ENCODE peak calls at places on chromosomes 11 and 22, in seven cellular contexts. A, R, O, X, V, N and Z are unnamed samples.

GRCh38 chr11:10838906-10839305 is 18.9 kb downstream of the ZBED5 start:
- DNase-seq in A (no peak), R (no peak), O (no peak), X (no peak), V (no peak), N (no peak), Z (no peak)

GRCh38 chr11:13051257-13051656 is 42.1 kb downstream of the RASSF10 start:
- DNase-seq in A (no peak), R (no peak), O (no peak), X (no peak), V (peak; percentile 24), N (no peak), Z (no peak)

GRCh38 chr11:103633037-103633788 is 403.2 kb upstream of the DDI1 start:
- DNase-seq in A (no peak), R (no peak), O (peak; percentile 59), X (no peak), V (peak; percentile 83), N (no peak), Z (peak; percentile 75)

GRCh38 chr11:17861036-17861755 is 126.6 kb downstream of the KCNC1 start:
- DNase-seq in A (no peak), R (no peak), O (no peak), X (no peak), V (peak; percentile 41), N (no peak), Z (no peak)

GRCh38 chr11:2474059-2474901 is 29.5 kb downstream of the KCNQ1 start:
- DNase-seq in A (no peak), R (peak; percentile 70), O (no peak), X (no peak), V (no peak), N (no peak), Z (no peak)

GRCh38 chr22:17862646-17863181 is 88.4 kb upstream of the BID start:
- DNase-seq in A (no peak), R (no peak), O (no peak), X (no peak), V (peak; percentile 38), N (no peak), Z (no peak)

GRCh38 chr11:29119691-29120328 is 897.0 kb downstream of the KCNA4 start:
- DNase-seq in A (peak; percentile 71), R (no peak), O (peak; percentile 71), X (no peak), V (peak; percentile 94), N (no peak), Z (peak; percentile 91)

GRCh38 chr11:34787348-34787747 is 128.8 kb downstream of the APIP start:
- DNase-seq in A (no peak), R (no peak), O (no peak), X (no peak), V (no peak), N (no peak), Z (no peak)

GRCh38 chr11:36693139-36693845 is 95.3 kb upstream of the RAG2 start:
- DNase-seq in A (no peak), R (no peak), O (no peak), X (no peak), V (no peak), N (no peak), Z (no peak)

GRCh38 chr11:21177379-21177778 is 508.0 kb downstream of the NELL1 start:
- DNase-seq in A (no peak), R (no peak), O (no peak), X (no peak), V (no peak), N (no peak), Z (no peak)

GRCh38 chr11:19577391-19577831 is 135.2 kb upstream of the NAV2 start:
- DNase-seq in A (no peak), R (no peak), O (no peak), X (peak; percentile 67), V (peak; percentile 37), N (no peak), Z (no peak)

GRCh38 chr11:27698872-27699241 is 1.4 kb downstream of the BDNF start:
- DNase-seq in A (no peak), R (peak; percentile 76), O (peak; percentile 52), X (peak; percentile 88), V (peak; percentile 87), N (peak; percentile 83), Z (peak; percentile 79)

GRCh38 chr22:49351761-49352221 is 475.9 kb downstream of the BRD1 start:
- DNase-seq in A (no peak), R (no peak), O (no peak), X (no peak), V (no peak), N (no peak), Z (no peak)

GRCh38 chr11:71352748-71353147 is 95.4 kb downstream of the DHCR7 start:
- DNase-seq in A (no peak), R (no peak), O (no peak), X (no peak), V (no peak), N (no peak), Z (no peak)

GRCh38 chr22:25696763-25697710 is 45.0 kb upstream of the MYO18B start:
- DNase-seq in A (no peak), R (no peak), O (no peak), X (no peak), V (peak; percentile 23), N (no peak), Z (no peak)

GRCh38 chr11:78417175-78417887 is at the start of gene GAB2:
- DNase-seq in A (no peak), R (peak; percentile 61), O (no peak), X (no peak), V (no peak), N (no peak), Z (no peak)

GRCh38 chr11:45026835-45027234 is 76.2 kb upstream of the TP53I11 start:
- DNase-seq in A (no peak), R (no peak), O (no peak), X (no peak), V (no peak), N (no peak), Z (no peak)

GRCh38 chr22:40345801-40346177 is 511 bp upstream of the ADSL start:
- DNase-seq in A (no peak), R (peak; percentile 63), O (no peak), X (peak; percentile 47), V (peak; percentile 32), N (peak; percentile 36), Z (peak; percentile 11)

GRCh38 chr11:35714882-35715612 is 52.5 kb downstream of the TRIM44 start:
- DNase-seq in A (no peak), R (no peak), O (peak; percentile 29), X (no peak), V (peak; percentile 26), N (no peak), Z (peak; percentile 62)

DNA sequence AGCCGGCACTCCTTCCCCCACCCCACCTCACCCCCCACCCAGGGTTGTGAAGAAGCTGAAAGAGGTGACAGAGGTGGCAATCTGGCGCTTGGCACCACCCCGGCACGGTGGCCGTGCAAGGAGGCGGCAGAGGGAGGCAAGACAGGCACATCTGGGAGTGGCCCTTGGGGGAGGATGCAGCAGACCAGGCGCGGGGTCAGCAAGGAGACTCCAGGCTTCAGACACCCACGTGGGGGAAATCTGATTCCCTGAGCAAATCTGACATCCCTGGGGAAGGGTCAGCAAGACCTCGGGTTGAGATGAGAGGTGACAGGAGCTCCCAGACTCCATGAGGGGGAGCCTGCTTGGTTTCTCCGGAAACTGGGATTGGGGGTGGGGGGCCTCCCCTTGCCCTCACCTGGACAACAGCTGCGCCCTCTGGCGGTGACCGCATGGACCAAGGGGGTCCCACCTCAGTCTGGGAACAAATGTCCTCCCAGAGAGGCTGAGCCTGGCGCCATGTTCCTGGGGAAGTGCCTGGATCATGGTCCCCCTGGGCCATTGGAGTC is 4.0 kb upstream of the RCOR2 start:
- DNase-seq in A (no peak), R (peak; percentile 44), O (no peak), X (peak; percentile 70), V (no peak), N (no peak), Z (no peak)
- TF ChIP-seq CTCF in A (no peak), R (peak; percentile 12), O (peak; percentile 57), X (peak; percentile 62), V (peak; percentile 45), N (no peak), Z (peak; percentile 59)

GRCh38 chr22:27844256-27844655 is 42.7 kb upstream of the MN1 start:
- DNase-seq in A (no peak), R (no peak), O (no peak), X (no peak), V (no peak), N (no peak), Z (no peak)
- TF ChIP-seq CTCF in A (no peak), R (no peak), O (no peak), X (no peak), V (no peak), N (no peak), Z (no peak)

DNA sequence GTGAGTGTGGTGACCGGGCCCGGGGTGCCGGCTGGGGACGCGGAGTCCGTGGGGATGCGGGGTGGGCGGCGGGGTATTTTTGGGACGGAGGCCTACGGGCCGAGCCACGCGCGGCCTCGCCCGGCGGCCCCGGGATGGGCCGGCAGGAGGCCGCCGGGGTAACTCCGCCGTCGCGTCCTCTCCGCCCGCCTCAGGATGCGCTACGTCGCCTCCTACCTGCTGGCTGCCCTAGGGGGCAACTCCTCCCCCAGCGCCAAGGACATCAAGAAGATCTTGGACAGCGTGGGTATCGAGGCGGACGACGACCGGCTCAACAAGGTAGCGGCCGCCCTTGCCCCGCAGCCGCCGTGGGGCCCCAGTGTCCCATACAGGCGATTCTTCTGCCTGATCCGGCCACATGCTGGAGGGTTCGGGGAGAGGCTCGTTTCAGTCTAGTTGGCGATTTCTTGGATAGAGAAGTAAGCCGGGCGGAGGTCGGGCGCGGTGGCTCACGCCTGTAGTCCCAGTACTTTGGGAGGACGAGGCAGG is 337 bp downstream of the RPLP2 start:
- DNase-seq in A (no peak), R (no peak), O (no peak), X (no peak), V (no peak), N (no peak), Z (no peak)
- TF ChIP-seq CTCF in A (no peak), R (no peak), O (no peak), X (peak; percentile 3), V (no peak), N (no peak), Z (peak; percentile 41)

GRCh38 chr22:47238886-47239860 is 476.7 kb downstream of the TBC1D22A start:
- DNase-seq in A (no peak), R (no peak), O (no peak), X (no peak), V (no peak), N (no peak), Z (no peak)

GRCh38 chr22:47233316-47234243 is 471.1 kb downstream of the TBC1D22A start:
- DNase-seq in A (no peak), R (no peak), O (no peak), X (no peak), V (no peak), N (no peak), Z (no peak)

GRCh38 chr22:47237890-47238480 is 475.5 kb downstream of the TBC1D22A start:
- DNase-seq in A (no peak), R (no peak), O (no peak), X (no peak), V (no peak), N (no peak), Z (no peak)

GRCh38 chr22:47240116-47240515 is 477.7 kb downstream of the TBC1D22A start:
- DNase-seq in A (no peak), R (no peak), O (no peak), X (no peak), V (no peak), N (no peak), Z (no peak)

DNA sequence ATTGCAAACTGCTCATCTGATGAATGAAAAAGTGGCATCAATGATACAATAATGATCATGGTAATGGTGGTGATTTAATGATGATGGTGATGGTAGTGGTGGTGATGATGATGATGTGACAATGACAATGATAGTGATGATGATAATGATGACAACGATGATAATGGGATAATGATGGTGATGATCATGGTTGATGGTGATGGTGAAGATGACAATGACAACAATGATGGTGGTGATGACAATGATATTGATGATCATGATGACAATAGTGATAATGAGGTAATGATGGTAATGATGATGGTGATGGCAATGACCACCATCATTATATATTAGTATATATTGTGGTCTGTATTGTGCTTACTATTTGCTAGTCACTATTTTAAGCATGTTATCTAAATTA is 474.3 kb downstream of the TBC1D22A start:
- DNase-seq in A (no peak), R (no peak), O (no peak), X (no peak), V (no peak), N (no peak), Z (no peak)
- TF ChIP-seq CTCF in A (no peak), R (no peak), O (no peak), X (no peak), V (no peak), N (no peak), Z (no peak)